ENCODE peak calls at places on chromosomes 13 and 19, in six cellular contexts. Q is CD8-positive, alpha-beta memory T cell; P is left ventricle myocardium inferior; C is IMR-90; J is CD8-positive, alpha-beta T cell; Z is tibial nerve. E is an unnamed sample.

GRCh38 chr19:47699360-47699917 is 13.8 kb upstream of the EHD2 start:
- DNase-seq in Q (peak; percentile 36), P (no peak), C (peak; percentile 34), J (peak; percentile 59), Z (no peak), E (peak; percentile 83)

GRCh38 chr13:25709088-25709487 is 337.3 kb downstream of the ATP8A2 start:
- DNase-seq in Q (no peak), P (no peak), C (no peak), J (no peak), Z (no peak), E (no peak)

GRCh38 chr19:30003862-30004261 is 61.8 kb downstream of the URI1 start:
- DNase-seq in Q (no peak), P (no peak), C (no peak), J (no peak), Z (no peak), E (peak; percentile 54)

GRCh38 chr13:24228852-24229458 is 68.4 kb downstream of the SPATA13 start:
- DNase-seq in Q (peak; percentile 47), P (no peak), C (peak; percentile 81), J (no peak), Z (peak; percentile 52), E (peak; percentile 47)

GRCh38 chr19:58033741-58034475 is at the start of gene ZSCAN1:
- DNase-seq in Q (no peak), P (peak; percentile 90), C (peak; percentile 41), J (no peak), Z (peak; percentile 38), E (no peak)

GRCh38 chr19:18878858-18879578 is 16.9 kb downstream of the CERS1 start:
- DNase-seq in Q (no peak), P (no peak), C (no peak), J (no peak), Z (no peak), E (no peak)

GRCh38 chr19:43777163-43777700 is 3.5 kb downstream of the KCNN4 start:
- DNase-seq in Q (peak; percentile 61), P (no peak), C (peak; percentile 36), J (no peak), Z (no peak), E (no peak)

GRCh38 chr13:98447130-98447529 is 129.8 kb downstream of the STK24 start:
- DNase-seq in Q (no peak), P (no peak), C (no peak), J (no peak), Z (no peak), E (no peak)

GRCh38 chr13:59480398-59480797 is 683.3 kb downstream of the DIAPH3 start:
- DNase-seq in Q (no peak), P (no peak), C (no peak), J (no peak), Z (no peak), E (no peak)

GRCh38 chr13:98026457-98026857 is 73.0 kb downstream of the IPO5 start:
- DNase-seq in Q (no peak), P (no peak), C (peak; percentile 40), J (no peak), Z (no peak), E (no peak)

GRCh38 chr19:19405919-19406877 is 723 bp downstream of the GATAD2A start:
- DNase-seq in Q (peak; percentile 51), P (peak; percentile 59), C (peak; percentile 60), J (peak; percentile 60), Z (no peak), E (peak; percentile 49)

GRCh38 chr19:17302391-17303166 is 646 bp downstream of the ABHD8 start:
- DNase-seq in Q (no peak), P (no peak), C (no peak), J (no peak), Z (no peak), E (no peak)

GRCh38 chr19:2186071-2186846 is 22.5 kb downstream of the DOT1L start:
- DNase-seq in Q (no peak), P (peak; percentile 87), C (peak; percentile 95), J (no peak), Z (peak; percentile 78), E (no peak)

GRCh38 chr13:30623392-30623791 is 5.7 kb downstream of the USPL1 start:
- DNase-seq in Q (no peak), P (no peak), C (no peak), J (no peak), Z (no peak), E (no peak)

GRCh38 chr19:4624301-4624700 is 15.0 kb upstream of the TNFAIP8L1 start:
- DNase-seq in Q (no peak), P (no peak), C (no peak), J (no peak), Z (no peak), E (peak; percentile 57)

GRCh38 chr19:29566496-29567054 is 39.5 kb upstream of the POP4 start:
- DNase-seq in Q (no peak), P (no peak), C (no peak), J (no peak), Z (no peak), E (no peak)

GRCh38 chr13:101127741-101128353 is 288.5 kb downstream of the NALCN start:
- DNase-seq in Q (peak; percentile 12), P (no peak), C (peak; percentile 53), J (no peak), Z (peak; percentile 23), E (peak; percentile 39)

GRCh38 chr19:1253514-1254080 is 5.2 kb downstream of the MIDN start:
- DNase-seq in Q (no peak), P (no peak), C (peak; percentile 88), J (no peak), Z (no peak), E (no peak)

GRCh38 chr19:34712606-34713261 is 21.3 kb upstream of the ZNF181 start:
- DNase-seq in Q (peak; percentile 65), P (no peak), C (peak; percentile 82), J (peak; percentile 69), Z (peak; percentile 53), E (peak; percentile 74)

GRCh38 chr19:10252707-10253106 is 693 bp downstream of the MRPL4 start:
- DNase-seq in Q (no peak), P (no peak), C (no peak), J (no peak), Z (no peak), E (no peak)

GRCh38 chr19:39196860-39197562 is at the start of gene NCCRP1:
- DNase-seq in Q (no peak), P (no peak), C (no peak), J (no peak), Z (no peak), E (peak; percentile 10)
- H3K27me3 ChIP-seq in Q (peaks cover 29% of the 10 kb centered on the region), P (peaks cover 97% of the 10 kb centered on the region), C (peaks cover 49% of the 10 kb centered on the region), J (peaks cover 7% of the 10 kb centered on the region), Z (peaks cover 78% of the 10 kb centered on the region), E (peaks cover 39% of the 10 kb centered on the region)

GRCh38 chr19:55986487-55986886 is at the start of gene NLRP5:
- DNase-seq in Q (no peak), P (no peak), C (no peak), J (no peak), Z (no peak), E (no peak)
- H3K9me3 ChIP-seq in Q (no peaks in the 10 kb centered on the region), P (peaks cover 6% of the 10 kb centered on the region), C (peaks cover 22% of the 10 kb centered on the region), J (no peaks in the 10 kb centered on the region), Z (peaks cover 18% of the 10 kb centered on the region), E (no peaks in the 10 kb centered on the region)

DNA sequence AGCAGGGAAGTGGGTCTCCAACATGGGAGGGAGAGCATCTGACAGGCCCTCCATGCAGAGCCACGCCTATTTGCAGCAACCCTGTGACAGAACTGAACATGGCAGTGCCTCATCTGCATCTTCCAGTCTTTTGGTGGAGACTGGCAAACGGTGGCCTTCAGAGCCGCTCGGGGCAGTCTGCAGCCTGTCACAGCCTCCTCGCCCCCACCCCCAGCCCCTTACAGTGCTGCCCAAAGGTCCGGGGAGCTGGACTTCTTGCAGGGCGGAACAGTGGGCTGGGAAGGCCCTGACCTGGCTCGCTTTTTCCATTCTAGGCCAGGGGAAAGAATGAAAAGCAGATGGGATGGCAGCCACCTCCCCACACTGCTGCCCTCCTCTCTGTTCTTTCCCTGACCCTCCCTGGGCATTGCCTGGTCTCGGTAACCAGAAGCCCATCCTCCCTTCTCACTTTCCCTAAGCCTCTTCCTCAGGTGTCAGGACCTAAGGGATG is 2.7 kb downstream of the CALM3 start:
- DNase-seq in Q (no peak), P (no peak), C (no peak), J (no peak), Z (no peak), E (no peak)
- H3K4me3 ChIP-seq in Q (no peak overlapping the region), P (peak overlapping the region; percentile 100), C (no peak overlapping the region), J (no peak overlapping the region), Z (no peak overlapping the region), E (peak overlapping the region; percentile 100)

GRCh38 chr19:7483720-7484201 is 5.1 kb downstream of the PEX11G start:
- DNase-seq in Q (no peak), P (no peak), C (no peak), J (no peak), Z (no peak), E (no peak)
- H3K27me3 ChIP-seq in Q (no peaks in the 10 kb centered on the region), P (no peaks in the 10 kb centered on the region), C (no peaks in the 10 kb centered on the region), J (no peaks in the 10 kb centered on the region), Z (no peaks in the 10 kb centered on the region), E (no peaks in the 10 kb centered on the region)

GRCh38 chr19:21750586-21751128 is 16.7 kb downstream of the ZNF100 start:
- DNase-seq in Q (no peak), P (no peak), C (no peak), J (no peak), Z (no peak), E (no peak)
- H3K9me3 ChIP-seq in Q (no peaks in the 10 kb centered on the region), P (peaks cover 5% of the 10 kb centered on the region), C (peaks cover 6% of the 10 kb centered on the region), J (no peaks in the 10 kb centered on the region), Z (peaks cover 7% of the 10 kb centered on the region), E (no peaks in the 10 kb centered on the region)

GRCh38 chr19:53037101-53038097 is 7.1 kb upstream of the ERVV-2 start:
- DNase-seq in Q (no peak), P (peak; percentile 37), C (peak; percentile 41), J (no peak), Z (no peak), E (no peak)
- H3K4me3 ChIP-seq in Q (no peak overlapping the region), P (peak overlapping the region; percentile 59), C (peak overlapping the region; percentile 53), J (no peak overlapping the region), Z (no peak overlapping the region), E (no peak overlapping the region)

GRCh38 chr19:54530866-54531265 is 28.2 kb downstream of the LAIR2 start:
- DNase-seq in Q (no peak), P (no peak), C (no peak), J (no peak), Z (no peak), E (no peak)

GRCh38 chr19:54535601-54536000 is 33.0 kb downstream of the LAIR2 start:
- DNase-seq in Q (no peak), P (no peak), C (no peak), J (no peak), Z (no peak), E (no peak)

GRCh38 chr19:54534156-54534555 is 31.5 kb downstream of the LAIR2 start:
- DNase-seq in Q (no peak), P (no peak), C (no peak), J (no peak), Z (no peak), E (no peak)

GRCh38 chr19:54533476-54533875 is 30.8 kb downstream of the LAIR2 start:
- DNase-seq in Q (no peak), P (no peak), C (no peak), J (no peak), Z (no peak), E (no peak)

GRCh38 chr19:54532528-54532927 is 29.9 kb downstream of the LAIR2 start:
- DNase-seq in Q (no peak), P (no peak), C (no peak), J (no peak), Z (no peak), E (no peak)
- H3K27me3 ChIP-seq in Q (no peaks in the 10 kb centered on the region), P (peaks cover 76% of the 10 kb centered on the region), C (no peaks in the 10 kb centered on the region), J (no peaks in the 10 kb centered on the region), Z (no peaks in the 10 kb centered on the region), E (no peaks in the 10 kb centered on the region)

E was measured in HAP-1.